ENCODE peak calls at places on chromosomes 1 and 21, in five cellular contexts. V is IMR-90, S is ascending aorta, F is GM06990, Z is lower lobe of right lung. I is an unnamed sample.

GRCh38 chr1:156497743-156498446 is 2.7 kb downstream of the MEF2D start:
- DNase-seq in V (no peak), S (no peak), F (no peak), Z (no peak), I (no peak)

GRCh38 chr1:219031821-219032220 is 141.9 kb upstream of the LYPLAL1 start:
- DNase-seq in V (no peak), S (no peak), F (no peak), Z (no peak), I (no peak)

GRCh38 chr1:234916840-234917239 is 211.8 kb downstream of the TOMM20 start:
- DNase-seq in V (no peak), S (no peak), F (no peak), Z (no peak), I (peak; percentile 47)

GRCh38 chr1:26387447-26387846 is 14.9 kb upstream of the ZNF683 start:
- DNase-seq in V (peak; percentile 55), S (no peak), F (no peak), Z (no peak), I (peak; percentile 29)

GRCh38 chr1:185670187-185670627 is 64.0 kb upstream of the HMCN1 start:
- DNase-seq in V (peak; percentile 55), S (no peak), F (no peak), Z (no peak), I (no peak)

GRCh38 chr1:224592636-224593579 is 23.2 kb upstream of the CNIH3 start:
- DNase-seq in V (peak; percentile 88), S (no peak), F (peak; percentile 7), Z (no peak), I (no peak)

GRCh38 chr1:107250169-107250568 is 109.3 kb downstream of the NTNG1 start:
- DNase-seq in V (no peak), S (no peak), F (peak; percentile 10), Z (no peak), I (no peak)

GRCh38 chr1:207181838-207182237 is 77.8 kb downstream of the C4BPA start:
- DNase-seq in V (no peak), S (no peak), F (no peak), Z (no peak), I (no peak)

GRCh38 chr1:246971322-246971721 is 36.5 kb downstream of the ZNF695 start:
- DNase-seq in V (peak; percentile 13), S (no peak), F (no peak), Z (peak; percentile 57), I (peak; percentile 56)

GRCh38 chr21:38985423-38986378 is 180.0 kb downstream of the ETS2 start:
- DNase-seq in V (peak; percentile 93), S (peak; percentile 39), F (peak; percentile 34), Z (peak; percentile 67), I (no peak)
- H3K4me3 ChIP-seq in V (no peak overlapping the region), S (peak overlapping the region; percentile 20), F (no peak overlapping the region), Z (no peak overlapping the region), I (no peak overlapping the region)

GRCh38 chr1:1598051-1598719 is 1.8 kb downstream of the FNDC10 start:
- DNase-seq in V (no peak), S (no peak), F (no peak), Z (no peak), I (no peak)

GRCh38 chr1:1598720-1599029 is 1.3 kb downstream of the FNDC10 start:
- DNase-seq in V (no peak), S (no peak), F (no peak), Z (no peak), I (no peak)

GRCh38 chr1:1599919-1600860 is at the start of gene FNDC10:
- DNase-seq in V (no peak), S (no peak), F (no peak), Z (peak; percentile 47), I (no peak)

GRCh38 chr1:1600861-1601563 is 1.1 kb upstream of the FNDC10 start:
- DNase-seq in V (no peak), S (no peak), F (no peak), Z (no peak), I (peak; percentile 53)

GRCh38 chr1:1599030-1599916 is 662 bp downstream of the FNDC10 start:
- DNase-seq in V (peak; percentile 37), S (no peak), F (no peak), Z (peak; percentile 66), I (no peak)
- H3K4me3 ChIP-seq in V (peak overlapping the region; percentile 39), S (peak overlapping the region; percentile 53), F (no peak overlapping the region), Z (peak overlapping the region; percentile 42), I (peak overlapping the region; percentile 26)

GRCh38 chr1:177586429-177586828 is 383.4 kb downstream of the SEC16B start:
- DNase-seq in V (peak; percentile 90), S (no peak), F (no peak), Z (no peak), I (no peak)
- H3K4me3 ChIP-seq in V (no peak overlapping the region), S (no peak overlapping the region), F (no peak overlapping the region), Z (no peak overlapping the region), I (no peak overlapping the region)

GRCh38 chr1:10888791-10889627 is 92.6 kb upstream of the CASZ1 start:
- DNase-seq in V (no peak), S (no peak), F (no peak), Z (no peak), I (no peak)
- H3K4me3 ChIP-seq in V (no peak overlapping the region), S (no peak overlapping the region), F (no peak overlapping the region), Z (no peak overlapping the region), I (no peak overlapping the region)

GRCh38 chr1:40801742-40802077 is 18.1 kb downstream of the KCNQ4 start:
- DNase-seq in V (no peak), S (no peak), F (no peak), Z (no peak), I (no peak)
- H3K4me3 ChIP-seq in V (peak overlapping the region; percentile 63), S (peak overlapping the region; percentile 59), F (peak overlapping the region; percentile 48), Z (peak overlapping the region; percentile 53), I (no peak overlapping the region)

GRCh38 chr1:167328762-167329483 is 108.2 kb downstream of the POU2F1 start:
- DNase-seq in V (peak; percentile 0), S (no peak), F (peak; percentile 66), Z (no peak), I (no peak)
- H3K4me3 ChIP-seq in V (no peak overlapping the region), S (no peak overlapping the region), F (peak overlapping the region; percentile 60), Z (no peak overlapping the region), I (no peak overlapping the region)

GRCh38 chr1:237042467-237042891 is 495 bp downstream of the RYR2 start:
- DNase-seq in V (no peak), S (no peak), F (peak; percentile 9), Z (no peak), I (no peak)
- H3K4me3 ChIP-seq in V (no peak overlapping the region), S (peak overlapping the region; percentile 90), F (no peak overlapping the region), Z (peak overlapping the region; percentile 57), I (peak overlapping the region; percentile 23)

GRCh38 chr21:34668803-34669148 is at the start of gene CLIC6:
- DNase-seq in V (no peak), S (no peak), F (no peak), Z (peak; percentile 74), I (no peak)
- H3K4me3 ChIP-seq in V (peak within 1 kb of the TSS; percentile 20), S (peak within 1 kb of the TSS; percentile 63), F (peak within 1 kb of the TSS; percentile 86), Z (peak within 1 kb of the TSS; percentile 56), I (no peak within 1 kb of the TSS)

GRCh38 chr21:39961251-39961650 is 94.0 kb downstream of the PCP4 start:
- DNase-seq in V (no peak), S (no peak), F (no peak), Z (no peak), I (no peak)
- H3K4me3 ChIP-seq in V (no peak overlapping the region), S (no peak overlapping the region), F (no peak overlapping the region), Z (no peak overlapping the region), I (no peak overlapping the region)

I was measured in right lobe of liver.